ENCODE peak calls at places on chromosomes 2 and 18, in four cellular contexts. A is H9, W is trophoblast cell, D is IMR-90. Y is an unnamed sample.

GRCh38 chr2:85697096-85697495 is 2.9 kb downstream of the GNLY start:
- DNase-seq in A (no peak), W (no peak), D (no peak), Y (no peak)

GRCh38 chr2:55239656-55240222 is 7.3 kb downstream of the RPS27A start:
- DNase-seq in A (no peak), W (no peak), D (no peak), Y (no peak)

GRCh38 chr2:108855194-108855593 is 68.6 kb downstream of the CCDC138 start:
- DNase-seq in A (no peak), W (no peak), D (peak; percentile 8), Y (no peak)

GRCh38 chr2:55052087-55053061 is 2.1 kb upstream of the RTN4 start:
- DNase-seq in A (no peak), W (no peak), D (peak; percentile 84), Y (no peak)

GRCh38 chr18:3782901-3783300 is 332.9 kb downstream of the TGIF1 start:
- DNase-seq in A (no peak), W (no peak), D (peak; percentile 42), Y (no peak)

GRCh38 chr2:223877771-223878410 is 40.5 kb upstream of the AP1S3 start:
- DNase-seq in A (no peak), W (no peak), D (no peak), Y (no peak)

GRCh38 chr2:36058953-36059352 is 296.6 kb upstream of the CRIM1 start:
- DNase-seq in A (no peak), W (no peak), D (no peak), Y (no peak)

GRCh38 chr2:55590810-55591440 is 26.5 kb downstream of the PPP4R3B start:
- DNase-seq in A (no peak), W (peak; percentile 16), D (peak; percentile 60), Y (no peak)

GRCh38 chr18:73556904-73557303 is 590.7 kb downstream of the FBXO15 start:
- DNase-seq in A (no peak), W (no peak), D (no peak), Y (no peak)

GRCh38 chr2:234251326-234252271 is 201.1 kb downstream of the SPP2 start:
- DNase-seq in A (no peak), W (no peak), D (peak; percentile 98), Y (no peak)

GRCh38 chr18:42719221-42719620 is 396.3 kb downstream of the RIT2 start:
- DNase-seq in A (no peak), W (no peak), D (no peak), Y (no peak)

GRCh38 chr2:226694142-226694541 is 105.5 kb downstream of the IRS1 start:
- DNase-seq in A (no peak), W (no peak), D (no peak), Y (no peak)

GRCh38 chr2:236070236-236070635 is 98.0 kb downstream of the GBX2 start:
- DNase-seq in A (no peak), W (no peak), D (no peak), Y (no peak)

GRCh38 chr2:164554487-164554886 is 66.8 kb downstream of the GRB14 start:
- DNase-seq in A (no peak), W (no peak), D (no peak), Y (no peak)

GRCh38 chr2:113211226-113212105 is 37.7 kb downstream of the PSD4 start:
- DNase-seq in A (no peak), W (no peak), D (peak; percentile 49), Y (no peak)

GRCh38 chr2:98757904-98758421 is 27.0 kb upstream of the MGAT4A start:
- DNase-seq in A (no peak), W (peak; percentile 79), D (peak; percentile 79), Y (no peak)

GRCh38 chr2:160271166-160272086 is 71.4 kb upstream of the ITGB6 start:
- DNase-seq in A (peak; percentile 32), W (no peak), D (no peak), Y (peak; percentile 15)

GRCh38 chr2:68805025-68805424 is 66.2 kb downstream of the BMP10 start:
- DNase-seq in A (no peak), W (no peak), D (no peak), Y (no peak)

GRCh38 chr18:38009335-38009734 is 443.7 kb upstream of the CELF4 start:
- DNase-seq in A (no peak), W (no peak), D (no peak), Y (no peak)

GRCh38 chr2:160324161-160324768 is 124.2 kb upstream of the ITGB6 start:
- DNase-seq in A (no peak), W (peak; percentile 41), D (peak; percentile 70), Y (no peak)

GRCh38 chr2:238743243-238744068 is 104.4 kb upstream of the TWIST2 start:
- DNase-seq in A (no peak), W (no peak), D (no peak), Y (no peak)

GRCh38 chr2:238742664-238743063 is 105.2 kb upstream of the TWIST2 start:
- DNase-seq in A (no peak), W (no peak), D (no peak), Y (no peak)

GRCh38 chr2:238745997-238746396 is 101.9 kb upstream of the TWIST2 start:
- DNase-seq in A (no peak), W (no peak), D (no peak), Y (no peak)

GRCh38 chr2:238747114-238747513 is 100.8 kb upstream of the TWIST2 start:
- DNase-seq in A (no peak), W (no peak), D (no peak), Y (no peak)

DNA sequence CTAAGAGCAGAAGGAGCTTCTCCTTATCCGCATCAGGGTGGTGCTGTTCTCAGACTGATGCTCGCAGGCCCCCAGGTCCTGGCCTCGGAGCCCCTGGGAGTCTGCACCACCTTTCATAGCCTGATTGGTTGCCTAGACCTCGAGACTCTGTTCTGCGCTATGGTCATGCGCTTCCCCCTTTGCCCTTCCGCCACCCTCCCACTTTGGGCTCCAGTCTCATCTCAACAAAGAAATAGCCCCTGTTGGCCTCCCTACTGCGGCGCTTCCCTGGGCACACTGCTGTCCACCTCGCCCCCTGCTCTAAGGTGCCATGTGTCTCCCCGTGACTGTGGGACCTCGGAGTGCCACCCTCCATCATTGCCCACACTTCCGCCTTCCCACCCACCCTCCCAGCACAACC is 102.9 kb upstream of the TWIST2 start:
- DNase-seq in A (no peak), W (no peak), D (no peak), Y (no peak)
- H4K8ac ChIP-seq in A (no peak overlapping the region), W (no peak overlapping the region), D (no peak overlapping the region), Y (no peak overlapping the region)

DNA sequence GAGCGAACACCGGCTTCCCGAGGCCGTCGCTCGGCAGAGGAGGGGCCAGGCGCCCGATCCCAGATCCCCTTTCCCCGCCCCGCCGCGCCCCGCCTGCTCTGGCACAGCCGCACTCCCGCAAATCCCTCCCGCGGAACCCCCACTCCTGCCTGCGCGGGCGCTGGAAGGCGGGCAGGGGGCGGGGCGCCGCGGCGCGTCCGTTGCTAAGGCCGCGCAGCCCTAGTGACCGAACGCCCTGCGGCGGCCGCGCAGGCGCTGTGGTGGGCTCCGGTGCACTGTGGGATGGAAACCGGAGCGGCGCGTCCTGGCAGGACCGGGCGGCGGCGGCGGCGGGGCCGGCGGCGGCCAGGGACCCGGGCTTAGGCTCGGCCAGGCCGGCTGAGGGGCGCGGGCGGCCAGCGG is at the start of gene TRAF3IP1:
- DNase-seq in A (peak; percentile 95), W (peak; percentile 76), D (peak; percentile 89), Y (peak; percentile 96)
- H4K8ac ChIP-seq in A (no peak within 1 kb of the TSS), W (peak within 1 kb of the TSS; percentile 71), D (peak within 1 kb of the TSS; percentile 20), Y (no peak within 1 kb of the TSS)

GRCh38 chr2:241798631-241799521 is 10.1 kb upstream of the NEU4 start:
- DNase-seq in A (no peak), W (no peak), D (no peak), Y (no peak)
- H4K8ac ChIP-seq in A (no peak overlapping the region), W (no peak overlapping the region), D (no peak overlapping the region), Y (peak overlapping the region; percentile 65)

GRCh38 chr2:44167311-44167907 is 1.3 kb upstream of the PPM1B start:
- DNase-seq in A (no peak), W (no peak), D (no peak), Y (no peak)
- H4K8ac ChIP-seq in A (no peak overlapping the region), W (peak overlapping the region; percentile 89), D (peak overlapping the region; percentile 87), Y (no peak overlapping the region)

DNA sequence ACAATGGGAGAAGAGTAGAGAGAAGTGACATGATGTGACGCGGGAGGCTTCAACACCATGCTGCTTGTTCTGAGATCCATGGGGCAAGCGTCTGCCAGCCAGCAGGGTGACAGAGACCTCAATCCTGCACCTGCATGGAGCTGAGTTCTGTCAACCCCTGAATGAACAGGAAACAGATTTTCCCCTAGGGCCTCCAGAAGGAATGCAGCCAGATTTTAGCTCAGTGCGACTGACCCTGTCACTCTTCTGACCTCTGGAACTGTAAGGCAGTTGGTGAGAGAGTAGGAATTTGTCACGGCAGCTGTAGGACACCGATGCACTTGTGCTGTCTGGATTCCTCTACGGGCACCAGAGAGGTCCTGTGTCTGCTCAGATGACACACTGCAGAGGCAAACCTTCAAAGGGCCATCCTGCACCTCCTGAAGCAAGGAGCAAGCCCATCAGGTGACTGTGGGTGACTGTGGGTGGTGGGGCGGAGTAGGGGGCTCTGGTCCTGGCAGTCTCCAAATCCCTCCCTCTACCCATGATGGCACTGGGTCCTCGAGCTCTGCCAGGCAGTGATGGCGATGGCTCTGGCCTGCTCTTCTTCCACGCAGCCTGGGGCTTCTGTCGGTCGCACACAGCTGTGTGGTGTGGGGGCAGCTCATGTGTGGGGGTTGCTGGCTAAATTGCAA is 194.3 kb upstream of the TWIST2 start:
- DNase-seq in A (no peak), W (no peak), D (no peak), Y (no peak)
- H4K8ac ChIP-seq in A (no peak overlapping the region), W (no peak overlapping the region), D (no peak overlapping the region), Y (no peak overlapping the region)

GRCh38 chr2:97661927-97662326 is 1.9 kb downstream of the ACTR1B start:
- DNase-seq in A (no peak), W (no peak), D (no peak), Y (no peak)
- H4K8ac ChIP-seq in A (no peak overlapping the region), W (no peak overlapping the region), D (peak overlapping the region; percentile 78), Y (no peak overlapping the region)

Y was measured in neuronal stem cell.